ENCODE peak calls at places on chromosomes 2 and 18, in eight cellular contexts. One of them, this sample, is unnamed.

GRCh38 chr2:201151127-201152074 is 31.5 kb upstream of the CASP10 start:
- DNase-seq in SW 1271: peak
- DNase-seq in coronary artery: no peak
- DNase-seq in DMS153: no peak
- DNase-seq in putamen: no peak
- DNase-seq in hepatocyte: no peak
- DNase-seq in stimulated activated naive CD4-positive, alpha-beta T cell: no peak
- DNase-seq in ascending aorta: no peak
- DNase-seq in this sample: no peak

GRCh38 chr2:28895189-28895893 is 874 bp downstream of the WDR43 start:
- DNase-seq in SW 1271: peak
- DNase-seq in coronary artery: peak
- DNase-seq in DMS153: no peak
- DNase-seq in putamen: no peak
- DNase-seq in hepatocyte: peak
- DNase-seq in stimulated activated naive CD4-positive, alpha-beta T cell: no peak
- DNase-seq in ascending aorta: peak
- DNase-seq in this sample: no peak

GRCh38 chr2:120435671-120436459 is 89.9 kb downstream of the INHBB start:
- DNase-seq in SW 1271: no peak
- DNase-seq in coronary artery: peak
- DNase-seq in DMS153: no peak
- DNase-seq in putamen: no peak
- DNase-seq in hepatocyte: no peak
- DNase-seq in stimulated activated naive CD4-positive, alpha-beta T cell: no peak
- DNase-seq in ascending aorta: peak
- DNase-seq in this sample: no peak

GRCh38 chr2:109722026-109722425 is 72.1 kb upstream of the RGPD5 start:
- DNase-seq in SW 1271: no peak
- DNase-seq in coronary artery: no peak
- DNase-seq in DMS153: no peak
- DNase-seq in putamen: no peak
- DNase-seq in hepatocyte: peak
- DNase-seq in stimulated activated naive CD4-positive, alpha-beta T cell: no peak
- DNase-seq in ascending aorta: no peak
- DNase-seq in this sample: peak

GRCh38 chr2:187372213-187372612 is 75.8 kb downstream of the CALCRL start:
- DNase-seq in SW 1271: no peak
- DNase-seq in coronary artery: no peak
- DNase-seq in DMS153: no peak
- DNase-seq in putamen: no peak
- DNase-seq in hepatocyte: no peak
- DNase-seq in stimulated activated naive CD4-positive, alpha-beta T cell: no peak
- DNase-seq in ascending aorta: no peak
- DNase-seq in this sample: no peak

GRCh38 chr18:12849548-12849947 is 34.5 kb downstream of the PTPN2 start:
- DNase-seq in SW 1271: no peak
- DNase-seq in coronary artery: no peak
- DNase-seq in DMS153: no peak
- DNase-seq in putamen: no peak
- DNase-seq in hepatocyte: no peak
- DNase-seq in stimulated activated naive CD4-positive, alpha-beta T cell: no peak
- DNase-seq in ascending aorta: no peak
- DNase-seq in this sample: no peak

GRCh38 chr2:128469203-128469602 is 150.5 kb upstream of the HS6ST1 start:
- DNase-seq in SW 1271: no peak
- DNase-seq in coronary artery: no peak
- DNase-seq in DMS153: no peak
- DNase-seq in putamen: no peak
- DNase-seq in hepatocyte: no peak
- DNase-seq in stimulated activated naive CD4-positive, alpha-beta T cell: no peak
- DNase-seq in ascending aorta: no peak
- DNase-seq in this sample: peak

GRCh38 chr2:15122915-15123314 is 438.2 kb downstream of the NBAS start:
- DNase-seq in SW 1271: no peak
- DNase-seq in coronary artery: no peak
- DNase-seq in DMS153: no peak
- DNase-seq in putamen: no peak
- DNase-seq in hepatocyte: no peak
- DNase-seq in stimulated activated naive CD4-positive, alpha-beta T cell: no peak
- DNase-seq in ascending aorta: no peak
- DNase-seq in this sample: no peak

GRCh38 chr18:61209802-61210201 is 123.4 kb upstream of the CDH20 start:
- DNase-seq in SW 1271: no peak
- DNase-seq in coronary artery: no peak
- DNase-seq in DMS153: no peak
- DNase-seq in putamen: no peak
- DNase-seq in hepatocyte: no peak
- DNase-seq in stimulated activated naive CD4-positive, alpha-beta T cell: no peak
- DNase-seq in ascending aorta: no peak
- DNase-seq in this sample: no peak

GRCh38 chr18:54775686-54776085 is 52.6 kb upstream of the RAB27B start:
- DNase-seq in SW 1271: peak
- DNase-seq in coronary artery: no peak
- DNase-seq in DMS153: no peak
- DNase-seq in putamen: no peak
- DNase-seq in hepatocyte: no peak
- DNase-seq in stimulated activated naive CD4-positive, alpha-beta T cell: no peak
- DNase-seq in ascending aorta: no peak
- DNase-seq in this sample: no peak

GRCh38 chr2:74947703-74948102 is 10.7 kb upstream of the POLE4 start:
- DNase-seq in SW 1271: no peak
- DNase-seq in coronary artery: no peak
- DNase-seq in DMS153: no peak
- DNase-seq in putamen: no peak
- DNase-seq in hepatocyte: no peak
- DNase-seq in stimulated activated naive CD4-positive, alpha-beta T cell: no peak
- DNase-seq in ascending aorta: no peak
- DNase-seq in this sample: no peak

GRCh38 chr2:161102770-161103450 is 57.3 kb upstream of the TANK start:
- DNase-seq in SW 1271: no peak
- DNase-seq in coronary artery: no peak
- DNase-seq in DMS153: no peak
- DNase-seq in putamen: no peak
- DNase-seq in hepatocyte: no peak
- DNase-seq in stimulated activated naive CD4-positive, alpha-beta T cell: no peak
- DNase-seq in ascending aorta: no peak
- DNase-seq in this sample: no peak

GRCh38 chr2:96802281-96802595 is 13.8 kb upstream of the CNNM3 start:
- DNase-seq in SW 1271: no peak
- DNase-seq in coronary artery: no peak
- DNase-seq in DMS153: no peak
- DNase-seq in putamen: no peak
- DNase-seq in hepatocyte: no peak
- DNase-seq in stimulated activated naive CD4-positive, alpha-beta T cell: no peak
- DNase-seq in ascending aorta: no peak
- DNase-seq in this sample: no peak

GRCh38 chr2:122023059-122023879 is 267.8 kb downstream of the TSN start:
- DNase-seq in SW 1271: no peak
- DNase-seq in coronary artery: no peak
- DNase-seq in DMS153: no peak
- DNase-seq in putamen: no peak
- DNase-seq in hepatocyte: no peak
- DNase-seq in stimulated activated naive CD4-positive, alpha-beta T cell: no peak
- DNase-seq in ascending aorta: no peak
- DNase-seq in this sample: no peak

GRCh38 chr2:26018184-26018716 is 15.6 kb upstream of the RAB10 start:
- DNase-seq in SW 1271: peak
- DNase-seq in coronary artery: peak
- DNase-seq in DMS153: no peak
- DNase-seq in putamen: no peak
- DNase-seq in hepatocyte: peak
- DNase-seq in stimulated activated naive CD4-positive, alpha-beta T cell: no peak
- DNase-seq in ascending aorta: peak
- DNase-seq in this sample: no peak

GRCh38 chr2:230896346-230897115 is 28.5 kb downstream of the GPR55 start:
- DNase-seq in SW 1271: no peak
- DNase-seq in coronary artery: no peak
- DNase-seq in DMS153: no peak
- DNase-seq in putamen: no peak
- DNase-seq in hepatocyte: peak
- DNase-seq in stimulated activated naive CD4-positive, alpha-beta T cell: no peak
- DNase-seq in ascending aorta: peak
- DNase-seq in this sample: peak

GRCh38 chr2:98759338-98759737 is 28.4 kb upstream of the MGAT4A start:
- DNase-seq in SW 1271: no peak
- DNase-seq in coronary artery: no peak
- DNase-seq in DMS153: no peak
- DNase-seq in putamen: no peak
- DNase-seq in hepatocyte: no peak
- DNase-seq in stimulated activated naive CD4-positive, alpha-beta T cell: no peak
- DNase-seq in ascending aorta: no peak
- DNase-seq in this sample: no peak

GRCh38 chr2:100242891-100243670 is 79.2 kb downstream of the LONRF2 start:
- DNase-seq in SW 1271: peak
- DNase-seq in coronary artery: peak
- DNase-seq in DMS153: no peak
- DNase-seq in putamen: peak
- DNase-seq in hepatocyte: peak
- DNase-seq in stimulated activated naive CD4-positive, alpha-beta T cell: no peak
- DNase-seq in ascending aorta: peak
- DNase-seq in this sample: no peak

GRCh38 chr2:71277536-71278103 is 50.7 kb upstream of the PAIP2B start:
- DNase-seq in SW 1271: peak
- DNase-seq in coronary artery: no peak
- DNase-seq in DMS153: no peak
- DNase-seq in putamen: peak
- DNase-seq in hepatocyte: peak
- DNase-seq in stimulated activated naive CD4-positive, alpha-beta T cell: no peak
- DNase-seq in ascending aorta: peak
- DNase-seq in this sample: no peak

GRCh38 chr18:7221424-7222155 is 9.3 kb upstream of the LRRC30 start:
- DNase-seq in SW 1271: peak
- DNase-seq in coronary artery: no peak
- DNase-seq in DMS153: peak
- DNase-seq in putamen: peak
- DNase-seq in hepatocyte: peak
- DNase-seq in stimulated activated naive CD4-positive, alpha-beta T cell: no peak
- DNase-seq in ascending aorta: no peak
- DNase-seq in this sample: no peak

GRCh38 chr2:31886700-31887099 is 124.1 kb downstream of the MEMO1 start:
- DNase-seq in SW 1271: peak
- DNase-seq in coronary artery: no peak
- DNase-seq in DMS153: no peak
- DNase-seq in putamen: no peak
- DNase-seq in hepatocyte: peak
- DNase-seq in stimulated activated naive CD4-positive, alpha-beta T cell: no peak
- DNase-seq in ascending aorta: no peak
- DNase-seq in this sample: no peak

GRCh38 chr2:31318360-31319336 is 84.7 kb downstream of the EHD3 start:
- DNase-seq in SW 1271: no peak
- DNase-seq in coronary artery: no peak
- DNase-seq in DMS153: no peak
- DNase-seq in putamen: no peak
- DNase-seq in hepatocyte: no peak
- DNase-seq in stimulated activated naive CD4-positive, alpha-beta T cell: no peak
- DNase-seq in ascending aorta: peak
- DNase-seq in this sample: peak

GRCh38 chr2:228658998-228659397 is 477.5 kb upstream of the SPHKAP start:
- DNase-seq in SW 1271: no peak
- DNase-seq in coronary artery: no peak
- DNase-seq in DMS153: no peak
- DNase-seq in putamen: no peak
- DNase-seq in hepatocyte: no peak
- DNase-seq in stimulated activated naive CD4-positive, alpha-beta T cell: no peak
- DNase-seq in ascending aorta: no peak
- DNase-seq in this sample: no peak

GRCh38 chr2:3626817-3627499 is 31.0 kb upstream of the ALLC start:
- DNase-seq in SW 1271: no peak
- DNase-seq in coronary artery: peak
- DNase-seq in DMS153: no peak
- DNase-seq in putamen: no peak
- DNase-seq in hepatocyte: no peak
- DNase-seq in stimulated activated naive CD4-positive, alpha-beta T cell: no peak
- DNase-seq in ascending aorta: peak
- DNase-seq in this sample: peak

GRCh38 chr18:76958692-76959341 is 136.5 kb downstream of the ZNF236 start:
- DNase-seq in SW 1271: no peak
- DNase-seq in coronary artery: no peak
- DNase-seq in DMS153: peak
- DNase-seq in putamen: no peak
- DNase-seq in hepatocyte: no peak
- DNase-seq in stimulated activated naive CD4-positive, alpha-beta T cell: no peak
- DNase-seq in ascending aorta: no peak
- DNase-seq in this sample: no peak

GRCh38 chr2:36716136-36716535 is 19.6 kb downstream of the VIT start:
- DNase-seq in SW 1271: no peak
- DNase-seq in coronary artery: no peak
- DNase-seq in DMS153: no peak
- DNase-seq in putamen: no peak
- DNase-seq in hepatocyte: no peak
- DNase-seq in stimulated activated naive CD4-positive, alpha-beta T cell: no peak
- DNase-seq in ascending aorta: no peak
- DNase-seq in this sample: no peak

GRCh38 chr2:144323946-144324345 is 196.0 kb downstream of the ZEB2 start:
- DNase-seq in SW 1271: no peak
- DNase-seq in coronary artery: no peak
- DNase-seq in DMS153: no peak
- DNase-seq in putamen: no peak
- DNase-seq in hepatocyte: no peak
- DNase-seq in stimulated activated naive CD4-positive, alpha-beta T cell: no peak
- DNase-seq in ascending aorta: no peak
- DNase-seq in this sample: no peak

GRCh38 chr2:8685697-8686358 is 4.0 kb downstream of the ID2 start:
- DNase-seq in SW 1271: no peak
- DNase-seq in coronary artery: peak
- DNase-seq in DMS153: peak
- DNase-seq in putamen: peak
- DNase-seq in hepatocyte: peak
- DNase-seq in stimulated activated naive CD4-positive, alpha-beta T cell: peak
- DNase-seq in ascending aorta: peak
- DNase-seq in this sample: no peak

GRCh38 chr2:143581134-143581533 is 451.9 kb downstream of the ARHGAP15 start:
- DNase-seq in SW 1271: no peak
- DNase-seq in coronary artery: no peak
- DNase-seq in DMS153: no peak
- DNase-seq in putamen: no peak
- DNase-seq in hepatocyte: no peak
- DNase-seq in stimulated activated naive CD4-positive, alpha-beta T cell: no peak
- DNase-seq in ascending aorta: no peak
- DNase-seq in this sample: no peak

GRCh38 chr2:161873689-161874088 is 200.3 kb downstream of the DPP4 start:
- DNase-seq in SW 1271: no peak
- DNase-seq in coronary artery: no peak
- DNase-seq in DMS153: no peak
- DNase-seq in putamen: no peak
- DNase-seq in hepatocyte: no peak
- DNase-seq in stimulated activated naive CD4-positive, alpha-beta T cell: no peak
- DNase-seq in ascending aorta: no peak
- DNase-seq in this sample: no peak

GRCh38 chr18:68564961-68565360 is 149.9 kb downstream of the TMX3 start:
- DNase-seq in SW 1271: no peak
- DNase-seq in coronary artery: no peak
- DNase-seq in DMS153: no peak
- DNase-seq in putamen: no peak
- DNase-seq in hepatocyte: no peak
- DNase-seq in stimulated activated naive CD4-positive, alpha-beta T cell: no peak
- DNase-seq in ascending aorta: no peak
- DNase-seq in this sample: no peak

GRCh38 chr18:32770651-32771168 is 2.1 kb downstream of the KLHL14 start:
- DNase-seq in SW 1271: no peak
- DNase-seq in coronary artery: no peak
- DNase-seq in DMS153: no peak
- DNase-seq in putamen: no peak
- DNase-seq in hepatocyte: peak
- DNase-seq in stimulated activated naive CD4-positive, alpha-beta T cell: no peak
- DNase-seq in ascending aorta: no peak
- DNase-seq in this sample: no peak

GRCh38 chr2:202317080-202317859 is 51.7 kb downstream of the NOP58 start:
- DNase-seq in SW 1271: peak
- DNase-seq in coronary artery: no peak
- DNase-seq in DMS153: peak
- DNase-seq in putamen: peak
- DNase-seq in hepatocyte: peak
- DNase-seq in stimulated activated naive CD4-positive, alpha-beta T cell: no peak
- DNase-seq in ascending aorta: peak
- DNase-seq in this sample: no peak

GRCh38 chr2:149540138-149540537 is 47.4 kb downstream of the MMADHC start:
- DNase-seq in SW 1271: no peak
- DNase-seq in coronary artery: no peak
- DNase-seq in DMS153: no peak
- DNase-seq in putamen: no peak
- DNase-seq in hepatocyte: no peak
- DNase-seq in stimulated activated naive CD4-positive, alpha-beta T cell: no peak
- DNase-seq in ascending aorta: no peak
- DNase-seq in this sample: no peak

This sample was measured in vagina.